ENCODE peak calls at places on chromosomes 16 and 17, in nine cellular contexts. U is HCT116; L is endothelial cell; M is activated CD4-positive, alpha-beta T cell treated with anti-CD3 and anti-CD28 coated beads for 48 hours; N is CD8-positive, alpha-beta T cell; V is HT-29; E is fibroblast of mammary gland; R is activated gamma-delta T cell treated with Interleukin-2 at 50 U/mL for 16 hours; C is cardiac fibroblast. X is an unnamed sample.

GRCh38 chr17:4590981-4591453 is 6.7 kb downstream of the SMTNL2 start:
- DNase-seq in U (no peak), L (no peak), M (no peak), N (no peak), V (no peak), E (no peak), R (no peak), C (no peak), X (no peak)

GRCh38 chr17:27419156-27419555 is 37.1 kb upstream of the KSR1 start:
- DNase-seq in U (no peak), L (no peak), M (no peak), N (no peak), V (no peak), E (no peak), R (no peak), C (no peak), X (no peak)

GRCh38 chr17:57288034-57288752 is 31.9 kb downstream of the MSI2 start:
- DNase-seq in U (no peak), L (no peak), M (no peak), N (no peak), V (no peak), E (peak), R (no peak), C (peak), X (no peak)

GRCh38 chr17:70073326-70073725 is 1.7 kb upstream of the KCNJ16 start:
- DNase-seq in U (no peak), L (no peak), M (no peak), N (no peak), V (no peak), E (no peak), R (no peak), C (no peak), X (no peak)

GRCh38 chr16:4373909-4374742 is 2.5 kb downstream of the VASN start:
- DNase-seq in U (no peak), L (peak), M (no peak), N (no peak), V (no peak), E (peak), R (no peak), C (peak), X (peak)

GRCh38 chr16:4814542-4815173 is 12.2 kb upstream of the ROGDI start:
- DNase-seq in U (no peak), L (no peak), M (no peak), N (no peak), V (no peak), E (no peak), R (no peak), C (no peak), X (no peak)

GRCh38 chr17:62614142-62614541 is 13.3 kb upstream of the MRC2 start:
- DNase-seq in U (no peak), L (no peak), M (no peak), N (no peak), V (no peak), E (peak), R (no peak), C (peak), X (peak)

GRCh38 chr16:21075252-21075651 is 75.4 kb downstream of the DNAH3 start:
- DNase-seq in U (no peak), L (no peak), M (no peak), N (no peak), V (no peak), E (peak), R (no peak), C (peak), X (no peak)

GRCh38 chr17:79915850-79916430 is 76.7 kb upstream of the CBX4 start:
- DNase-seq in U (peak), L (no peak), M (peak), N (no peak), V (peak), E (peak), R (no peak), C (peak), X (no peak)

X was measured in AG09319.